ENCODE peak calls at places on chromosome 19, in nine cellular contexts. O, M, Q, W, S, L, K, A and Y are unnamed samples.

GRCh38 chr19:54030895-54031586 is 32.7 kb downstream of the VSTM1 start:
- DNase-seq in K (no peak), Q (no peak), L (no peak), W (no peak), S (peak; percentile 48), A (peak; percentile 29), M (no peak), O (no peak), Y (no peak)

GRCh38 chr19:4328243-4328990 is 10.2 kb downstream of the STAP2 start:
- DNase-seq in L (peak; percentile 95), Q (peak; percentile 66), M (no peak), A (peak; percentile 99), S (peak; percentile 98), W (peak; percentile 90), O (peak; percentile 98), K (peak; percentile 97), Y (no peak)

GRCh38 chr19:47723573-47723923 is 10.3 kb downstream of the EHD2 start:
- DNase-seq in M (no peak), W (peak; percentile 65), Q (peak; percentile 83), K (peak; percentile 78), L (peak; percentile 87), O (no peak), A (no peak), S (peak; percentile 93), Y (peak; percentile 78)

GRCh38 chr19:19334989-19335344 is 14.3 kb downstream of the MAU2 start:
- DNase-seq in M (no peak), W (no peak), K (no peak), L (no peak), S (no peak), O (no peak), Q (no peak), A (no peak), Y (no peak)

GRCh38 chr19:38556521-38557174 is 61.1 kb downstream of the MAP4K1 start:
- DNase-seq in O (no peak), L (no peak), A (no peak), K (no peak), Q (no peak), M (no peak), W (no peak), S (no peak), Y (no peak)

GRCh38 chr19:21023901-21024300 is 3.4 kb downstream of the ZNF430 start:
- DNase-seq in L (no peak), K (no peak), A (no peak), O (no peak), Q (no peak), S (peak; percentile 1), M (no peak), W (no peak), Y (peak; percentile 29)

GRCh38 chr19:40745402-40745780 is 4.9 kb downstream of the ACTMAP start:
- DNase-seq in Q (no peak), L (no peak), W (no peak), O (no peak), S (peak; percentile 78), M (no peak), K (no peak), A (no peak), Y (no peak)

GRCh38 chr19:21699197-21699596 is 68.2 kb downstream of the ZNF100 start:
- DNase-seq in O (no peak), L (no peak), K (no peak), M (no peak), W (no peak), Q (no peak), S (no peak), A (no peak), Y (no peak)

GRCh38 chr19:2050349-2050990 is 574 bp downstream of the MKNK2 start:
- DNase-seq in W (peak; percentile 17), K (no peak), S (no peak), L (no peak), Q (no peak), O (no peak), A (no peak), M (no peak), Y (no peak)

GRCh38 chr19:35204799-35205732 is 23.5 kb downstream of the FAM187B start:
- DNase-seq in L (no peak), M (no peak), A (no peak), Q (no peak), O (no peak), S (no peak), K (peak; percentile 41), W (no peak), Y (no peak)

GRCh38 chr19:11425719-11426457 is 6.8 kb upstream of the RGL3 start:
- DNase-seq in L (no peak), Q (no peak), O (no peak), W (no peak), K (no peak), M (no peak), A (no peak), S (no peak), Y (no peak)

GRCh38 chr19:55091955-55092354 is 16.3 kb downstream of the EPS8L1 start:
- DNase-seq in L (no peak), W (no peak), M (no peak), Q (no peak), K (peak; percentile 24), O (no peak), S (no peak), A (no peak), Y (no peak)

GRCh38 chr19:2371656-2372055 is 11.6 kb downstream of the TMPRSS9 start:
- DNase-seq in Q (no peak), L (no peak), K (no peak), W (no peak), A (no peak), S (peak; percentile 7), M (no peak), O (no peak), Y (no peak)

GRCh38 chr19:46608178-46608577 is 7.0 kb downstream of the CALM3 start:
- DNase-seq in S (no peak), W (no peak), L (no peak), A (no peak), Q (no peak), O (no peak), K (no peak), M (no peak), Y (no peak)

GRCh38 chr19:46716013-46716671 is 772 bp downstream of the PRKD2 start:
- DNase-seq in K (no peak), M (no peak), A (peak; percentile 61), S (no peak), L (peak; percentile 56), W (no peak), O (no peak), Q (no peak), Y (no peak)

GRCh38 chr19:6424939-6425731 is 524 bp upstream of the KHSRP start:
- DNase-seq in L (peak; percentile 99), Q (peak; percentile 100), W (peak; percentile 100), S (peak; percentile 100), O (peak; percentile 98), M (peak; percentile 100), K (peak; percentile 100), A (peak; percentile 100), Y (peak; percentile 100)
- TF ChIP-seq CTCF in L (peak; percentile 11), Q (no peak), W (no peak), S (no peak), O (no peak), M (no peak), K (no peak), A (no peak), Y (no peak)

GRCh38 chr19:44947041-44947581 is 1.3 kb downstream of the APOC2 start:
- DNase-seq in K (no peak), L (no peak), Q (no peak), S (no peak), M (no peak), W (no peak), O (no peak), A (no peak), Y (no peak)

GRCh38 chr19:44939668-44940067 is 2.4 kb upstream of the APOC4 start:
- DNase-seq in L (no peak), K (no peak), Q (no peak), W (no peak), S (no peak), O (no peak), M (no peak), A (no peak), Y (no peak)

GRCh38 chr19:44948237-44948636 is 2.4 kb downstream of the APOC2 start:
- DNase-seq in L (no peak), A (no peak), O (no peak), Q (no peak), W (no peak), M (no peak), S (no peak), K (no peak), Y (no peak)

GRCh38 chr19:44942067-44942571 is at the start of gene APOC4:
- DNase-seq in K (no peak), W (no peak), A (no peak), M (no peak), L (no peak), Q (no peak), O (no peak), S (no peak), Y (no peak)

GRCh38 chr19:44943801-44944249 is 1.8 kb downstream of the APOC4 start:
- DNase-seq in K (peak; percentile 61), S (no peak), W (peak; percentile 47), L (peak; percentile 90), O (no peak), Q (no peak), A (no peak), M (no peak), Y (no peak)
- TF ChIP-seq CTCF in K (no peak), S (no peak), W (no peak), L (peak; percentile 10), O (no peak), Q (no peak), A (no peak), M (no peak), Y (no peak)

DNA sequence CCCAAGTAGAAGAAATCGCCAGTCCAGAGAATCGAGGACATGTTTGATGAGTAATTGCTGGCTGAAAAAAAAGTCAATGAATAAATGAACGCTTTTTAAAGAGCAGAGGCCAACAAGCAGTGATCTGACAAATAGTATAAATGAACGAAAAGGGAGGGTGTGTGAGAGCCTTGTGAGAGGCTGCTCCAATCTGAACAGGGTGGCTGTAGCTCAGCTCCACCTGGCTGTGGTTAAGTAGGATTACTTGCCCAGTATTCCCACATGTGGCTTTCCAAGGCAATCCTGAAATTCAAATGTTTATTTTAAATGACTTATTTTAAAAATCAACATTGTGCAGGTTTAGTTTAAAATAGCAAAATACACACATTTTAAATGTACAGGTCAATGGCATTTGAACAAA is 117.0 kb downstream of the TSHZ3 start:
- DNase-seq in Q (no peak), O (no peak), A (peak; percentile 15), K (no peak), W (no peak), S (no peak), L (no peak), M (no peak), Y (peak; percentile 32)
- TF ChIP-seq CTCF in Q (peak; percentile 15), O (peak; percentile 22), A (no peak), K (no peak), W (no peak), S (no peak), L (no peak), M (no peak), Y (no peak)

DNA sequence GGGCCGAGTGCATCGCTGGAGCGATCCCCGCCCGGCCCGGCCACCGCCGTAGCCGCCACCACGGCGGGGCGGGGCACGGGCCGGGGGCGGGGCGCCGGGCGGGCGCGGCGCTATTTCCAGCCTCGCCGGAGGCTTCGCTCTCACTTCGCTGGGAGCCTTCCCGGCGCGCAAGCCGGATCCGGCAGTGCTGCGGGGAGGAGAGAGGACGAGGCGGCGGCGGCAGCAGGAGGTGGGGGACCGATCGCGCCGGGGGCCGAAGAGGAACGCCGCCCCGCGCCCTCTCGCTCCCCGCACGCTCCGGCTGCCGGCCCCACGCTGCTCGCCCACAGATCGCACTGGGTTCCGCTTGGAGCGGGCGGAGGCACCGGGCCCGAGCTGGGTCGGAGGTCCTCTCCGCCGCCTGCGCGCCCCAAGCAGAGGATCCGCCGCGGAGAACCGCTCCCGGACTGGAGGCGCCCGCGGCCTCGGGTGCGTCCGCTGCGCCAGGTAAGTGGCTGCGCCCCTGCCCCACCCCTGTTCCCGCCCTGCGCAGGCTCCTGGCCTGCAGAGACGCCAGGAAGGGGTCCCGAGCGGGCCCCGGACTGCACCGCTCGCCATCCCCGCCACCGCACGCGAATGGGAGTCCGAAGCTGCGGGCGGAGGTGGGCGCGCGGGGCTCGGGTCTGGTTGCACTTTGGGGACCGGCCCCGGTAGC is at the start of gene CHST8:
- DNase-seq in A (peak; percentile 80), L (no peak), K (peak; percentile 51), S (peak; percentile 22), O (no peak), Q (no peak), W (no peak), M (no peak), Y (no peak)
- TF ChIP-seq CTCF in A (no peak), L (no peak), K (no peak), S (no peak), O (no peak), Q (no peak), W (no peak), M (no peak), Y (no peak)